ENCODE peak calls at places on chromosomes 1 and 21, in seven cellular contexts. J is lung microvascular endothelial cell; E is RKO; D is omental fat pad; H is stimulated activated CD4-positive, alpha-beta T cell treated with anti-CD3 and anti-CD28 coated beads, Interleukin-2, amount 100 ng/mL, for 48 hours; V is activated gamma-delta T cell treated with Interleukin-2 at 50 U/mL for 16 hours; Z is mammary epithelial cell. U is an unnamed sample.

GRCh38 chr1:218664385-218665170 is 319.4 kb downstream of the TGFB2 start:
- DNase-seq in J (peak), E (no peak), D (no peak), H (no peak), V (no peak), Z (peak), U (no peak)

GRCh38 chr1:179340915-179341314 is 24.9 kb upstream of the AXDND1 start:
- DNase-seq in J (no peak), E (no peak), D (no peak), H (no peak), V (no peak), Z (no peak), U (no peak)

GRCh38 chr1:15188678-15189077 is 35.1 kb downstream of the TMEM51 start:
- DNase-seq in J (peak), E (peak), D (no peak), H (no peak), V (no peak), Z (no peak), U (no peak)

GRCh38 chr1:223331301-223331700 is 32.7 kb downstream of the SUSD4 start:
- DNase-seq in J (no peak), E (no peak), D (no peak), H (no peak), V (no peak), Z (no peak), U (no peak)

GRCh38 chr21:29149771-29150425 is 19.5 kb downstream of the MAP3K7CL start:
- DNase-seq in J (peak), E (peak), D (no peak), H (no peak), V (no peak), Z (no peak), U (no peak)

GRCh38 chr1:152185544-152186391 is 26.7 kb upstream of the RPTN start:
- DNase-seq in J (peak), E (peak), D (no peak), H (peak), V (peak), Z (peak), U (peak)

GRCh38 chr1:156963621-156964020 is 43.2 kb downstream of the LRRC71 start:
- DNase-seq in J (peak), E (no peak), D (no peak), H (no peak), V (peak), Z (no peak), U (no peak)

GRCh38 chr21:41636636-41637625 is 129.0 kb upstream of the TMPRSS2 start:
- DNase-seq in J (no peak), E (no peak), D (no peak), H (no peak), V (no peak), Z (no peak), U (no peak)

GRCh38 chr21:44681861-44682579 is at the start of gene KRTAP12-1:
- DNase-seq in J (no peak), E (no peak), D (no peak), H (no peak), V (no peak), Z (no peak), U (no peak)

GRCh38 chr1:28104866-28105467 is 16.6 kb upstream of the EYA3 start:
- DNase-seq in J (peak), E (peak), D (no peak), H (no peak), V (no peak), Z (peak), U (peak)

U was measured in A673.